ENCODE peak calls at places on chromosomes 2 and 18, in seven cellular contexts. X is HCT116, B is IMR-90, R is K562, N is H1, O is HepG2, Q is GM12878. W is an unnamed sample.

GRCh38 chr2:21047161-21048009 is 3.5 kb upstream of the APOB start:
- DNase-seq in X (no peak), B (peak), R (no peak), N (no peak), O (peak), Q (no peak), W (no peak)

GRCh38 chr18:7290077-7290476 is 59.2 kb downstream of the LRRC30 start:
- DNase-seq in X (no peak), B (no peak), R (no peak), N (no peak), O (no peak), Q (no peak), W (no peak)

GRCh38 chr2:240205348-240205747 is 64.9 kb upstream of the OTOS start:
- DNase-seq in X (no peak), B (peak), R (no peak), N (no peak), O (no peak), Q (no peak), W (peak)

GRCh38 chr2:102144128-102144527 is 1.6 kb downstream of the IL1R1 start:
- DNase-seq in X (no peak), B (no peak), R (no peak), N (no peak), O (no peak), Q (no peak), W (no peak)

GRCh38 chr2:232229917-232230310 is 148.6 kb upstream of the ALPP start:
- DNase-seq in X (no peak), B (no peak), R (no peak), N (no peak), O (no peak), Q (no peak), W (no peak)

GRCh38 chr2:60116167-60116870 is 437.1 kb downstream of the BCL11A start:
- DNase-seq in X (no peak), B (no peak), R (no peak), N (no peak), O (no peak), Q (no peak), W (no peak)

GRCh38 chr18:23114171-23114881 is 21.0 kb upstream of the CABLES1 start:
- DNase-seq in X (no peak), B (peak), R (peak), N (no peak), O (no peak), Q (no peak), W (no peak)

GRCh38 chr2:164314148-164314547 is 307.1 kb downstream of the GRB14 start:
- DNase-seq in X (no peak), B (no peak), R (no peak), N (no peak), O (no peak), Q (no peak), W (peak)

GRCh38 chr2:29174937-29175336 is 59.7 kb downstream of the CLIP4 start:
- DNase-seq in X (no peak), B (no peak), R (no peak), N (no peak), O (no peak), Q (no peak), W (no peak)

GRCh38 chr2:238518127-238518827 is 91.5 kb downstream of the ASB1 start:
- DNase-seq in X (no peak), B (peak), R (no peak), N (no peak), O (peak), Q (no peak), W (no peak)

GRCh38 chr18:63207825-63208224 is 111.7 kb downstream of the BCL2 start:
- DNase-seq in X (no peak), B (no peak), R (no peak), N (no peak), O (no peak), Q (no peak), W (no peak)

GRCh38 chr2:207257291-207258190 is 91.8 kb upstream of the KLF7 start:
- DNase-seq in X (no peak), B (peak), R (no peak), N (no peak), O (no peak), Q (no peak), W (no peak)

GRCh38 chr2:106080955-106081354 is 113.1 kb downstream of the UXS1 start:
- DNase-seq in X (no peak), B (no peak), R (no peak), N (no peak), O (no peak), Q (no peak), W (no peak)

GRCh38 chr2:152743004-152743403 is 24.6 kb downstream of the ARL6IP6 start:
- DNase-seq in X (peak), B (no peak), R (peak), N (no peak), O (peak), Q (no peak), W (peak)

GRCh38 chr18:75157851-75158250 is 51.1 kb downstream of the PTGR3 start:
- DNase-seq in X (no peak), B (no peak), R (no peak), N (no peak), O (no peak), Q (no peak), W (no peak)

GRCh38 chr2:3574155-3574554 is 905 bp upstream of the RPS7 start:
- DNase-seq in X (no peak), B (no peak), R (no peak), N (no peak), O (no peak), Q (no peak), W (no peak)

GRCh38 chr2:47566207-47566858 is 163.4 kb downstream of the MSH2 start:
- DNase-seq in X (no peak), B (no peak), R (no peak), N (no peak), O (no peak), Q (no peak), W (no peak)

GRCh38 chr2:10454505-10454904 is 6.4 kb upstream of the ODC1 start:
- DNase-seq in X (no peak), B (no peak), R (no peak), N (no peak), O (no peak), Q (no peak), W (no peak)

GRCh38 chr2:60064687-60065361 is 488.6 kb downstream of the BCL11A start:
- DNase-seq in X (no peak), B (no peak), R (no peak), N (no peak), O (no peak), Q (no peak), W (no peak)

GRCh38 chr2:26139269-26140183 is 33.4 kb upstream of the GAREM2 start:
- DNase-seq in X (no peak), B (no peak), R (no peak), N (no peak), O (no peak), Q (no peak), W (no peak)

GRCh38 chr18:3262234-3263171 is 570 bp downstream of the MYL12B start:
- DNase-seq in X (no peak), B (no peak), R (peak), N (no peak), O (no peak), Q (no peak), W (no peak)

GRCh38 chr2:20852670-20853069 is 29.8 kb upstream of the LDAH start:
- DNase-seq in X (no peak), B (no peak), R (peak), N (no peak), O (no peak), Q (no peak), W (no peak)

GRCh38 chr2:181573140-181573736 is 83.7 kb downstream of the CERKL start:
- DNase-seq in X (peak), B (peak), R (no peak), N (no peak), O (peak), Q (no peak), W (peak)

GRCh38 chr2:20925265-20925889 is 102.5 kb upstream of the LDAH start:
- DNase-seq in X (no peak), B (no peak), R (peak), N (no peak), O (no peak), Q (no peak), W (no peak)

GRCh38 chr2:108933691-108934117 is 55.3 kb downstream of the EDAR start:
- DNase-seq in X (no peak), B (no peak), R (peak), N (no peak), O (no peak), Q (no peak), W (no peak)

GRCh38 chr2:8566788-8567468 is 114.9 kb upstream of the ID2 start:
- DNase-seq in X (no peak), B (no peak), R (no peak), N (no peak), O (no peak), Q (no peak), W (no peak)

GRCh38 chr2:156437876-156438410 is 1.8 kb downstream of the GPD2 start:
- DNase-seq in X (no peak), B (no peak), R (no peak), N (no peak), O (no peak), Q (no peak), W (no peak)

GRCh38 chr2:11505652-11506610 is 27.9 kb upstream of the GREB1 start:
- DNase-seq in X (peak), B (no peak), R (no peak), N (no peak), O (peak), Q (peak), W (no peak)

GRCh38 chr2:120870467-120870788 is 134.8 kb downstream of the GLI2 start:
- DNase-seq in X (no peak), B (no peak), R (no peak), N (no peak), O (no peak), Q (no peak), W (no peak)

GRCh38 chr18:58069721-58070292 is 25.8 kb downstream of the NEDD4L start:
- DNase-seq in X (no peak), B (no peak), R (no peak), N (no peak), O (no peak), Q (no peak), W (no peak)

GRCh38 chr2:169066817-169067356 is 2.5 kb upstream of the DHRS9 start:
- DNase-seq in X (no peak), B (no peak), R (no peak), N (no peak), O (no peak), Q (no peak), W (no peak)

DNA sequence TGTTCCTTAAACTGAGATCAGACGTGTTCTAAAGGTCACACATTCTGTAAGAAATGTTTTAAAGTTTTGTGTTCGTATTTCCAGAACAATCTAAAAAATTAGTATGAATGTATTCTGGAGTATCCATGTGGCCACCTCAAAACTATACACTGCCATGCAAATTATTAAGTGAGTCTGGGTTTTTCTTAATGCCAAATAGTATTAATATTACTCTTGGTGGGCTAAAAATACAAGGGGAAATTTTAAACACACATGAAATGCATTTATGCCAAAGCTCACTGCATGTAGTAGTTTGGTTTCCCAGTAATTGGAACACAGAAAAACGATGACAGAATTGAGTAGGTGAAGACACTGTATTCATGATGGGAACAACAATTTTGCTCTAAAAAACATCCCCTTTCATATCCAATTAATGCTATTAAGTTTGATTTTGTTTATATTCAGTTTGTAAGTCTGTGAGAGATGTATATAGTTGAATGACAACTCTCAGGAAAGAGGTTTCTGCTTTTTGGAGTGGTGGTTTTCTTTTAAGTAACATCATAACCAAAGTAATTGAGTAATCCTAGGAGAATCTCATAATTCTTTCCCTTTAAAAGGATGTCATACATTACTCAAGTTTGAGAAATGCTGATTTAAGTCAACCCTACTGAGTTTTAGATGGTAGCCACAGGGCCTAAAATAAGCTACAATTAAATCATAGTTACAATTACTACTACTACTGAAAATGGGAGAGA is 75.7 kb upstream of the CDCA7 start:
- DNase-seq in X (no peak), B (no peak), R (no peak), N (no peak), O (no peak), Q (no peak), W (no peak)
- TF ChIP-seq CEBPB in X (no peak), B (no peak), R (no peak), N (no peak), O (no peak), Q (no peak), W (no peak)

DNA sequence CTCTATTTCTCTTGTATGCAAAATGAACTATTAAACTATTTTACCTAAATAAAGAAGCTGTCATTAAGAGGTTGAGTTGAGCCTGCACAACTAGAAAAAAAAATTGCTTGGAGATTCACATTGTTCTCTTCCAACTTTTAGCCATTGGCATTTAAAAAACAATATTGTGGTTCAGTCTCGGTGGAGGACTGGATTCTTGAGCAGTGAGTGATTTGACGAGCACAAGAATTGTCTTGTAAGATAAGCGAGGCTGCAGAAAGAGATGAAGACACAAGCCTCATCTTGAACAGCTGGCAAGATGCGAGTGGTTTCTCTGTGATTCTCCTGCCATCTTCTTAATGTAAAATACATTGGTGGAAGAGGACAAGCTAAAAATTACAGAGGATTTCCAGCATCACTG is 67.0 kb downstream of the GALR1 start:
- DNase-seq in X (no peak), B (no peak), R (no peak), N (no peak), O (no peak), Q (no peak), W (no peak)
- TF ChIP-seq CEBPB in X (no peak), B (no peak), R (no peak), N (no peak), O (no peak), Q (no peak), W (no peak)

DNA sequence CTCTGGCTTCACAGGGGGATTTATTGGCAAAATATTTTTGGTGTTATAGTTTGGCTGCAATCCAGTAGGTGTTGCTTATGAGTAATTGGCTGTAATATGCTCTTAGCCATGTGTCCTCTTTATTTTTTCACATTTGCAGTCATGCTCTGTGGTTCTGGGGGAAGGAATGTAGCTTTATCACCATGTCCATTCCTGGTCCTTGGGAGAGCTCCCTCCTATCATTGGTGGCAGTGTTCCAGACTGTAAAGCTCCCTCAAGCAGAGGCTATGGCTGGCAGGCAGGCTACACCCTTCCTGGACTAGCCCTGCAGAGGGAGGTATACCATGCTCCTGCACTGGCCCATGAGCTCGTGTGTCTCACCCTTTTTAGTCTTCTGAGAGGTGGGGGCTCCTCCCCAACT is 120.0 kb upstream of the FSIP2 start:
- DNase-seq in X (no peak), B (no peak), R (no peak), N (no peak), O (no peak), Q (no peak), W (no peak)
- TF ChIP-seq CEBPB in X (no peak), B (no peak), R (no peak), N (no peak), O (no peak), Q (no peak), W (no peak)

GRCh38 chr2:65583061-65583460 is 150.7 kb upstream of the SPRED2 start:
- DNase-seq in X (no peak), B (no peak), R (no peak), N (no peak), O (no peak), Q (no peak), W (peak)

GRCh38 chr2:65576861-65577601 is 144.6 kb upstream of the SPRED2 start:
- DNase-seq in X (peak), B (peak), R (no peak), N (no peak), O (peak), Q (no peak), W (peak)

GRCh38 chr2:65576278-65576677 is 143.9 kb upstream of the SPRED2 start:
- DNase-seq in X (no peak), B (no peak), R (no peak), N (no peak), O (no peak), Q (no peak), W (no peak)

GRCh38 chr2:65580824-65581223 is 148.4 kb upstream of the SPRED2 start:
- DNase-seq in X (no peak), B (no peak), R (no peak), N (no peak), O (no peak), Q (no peak), W (no peak)

DNA sequence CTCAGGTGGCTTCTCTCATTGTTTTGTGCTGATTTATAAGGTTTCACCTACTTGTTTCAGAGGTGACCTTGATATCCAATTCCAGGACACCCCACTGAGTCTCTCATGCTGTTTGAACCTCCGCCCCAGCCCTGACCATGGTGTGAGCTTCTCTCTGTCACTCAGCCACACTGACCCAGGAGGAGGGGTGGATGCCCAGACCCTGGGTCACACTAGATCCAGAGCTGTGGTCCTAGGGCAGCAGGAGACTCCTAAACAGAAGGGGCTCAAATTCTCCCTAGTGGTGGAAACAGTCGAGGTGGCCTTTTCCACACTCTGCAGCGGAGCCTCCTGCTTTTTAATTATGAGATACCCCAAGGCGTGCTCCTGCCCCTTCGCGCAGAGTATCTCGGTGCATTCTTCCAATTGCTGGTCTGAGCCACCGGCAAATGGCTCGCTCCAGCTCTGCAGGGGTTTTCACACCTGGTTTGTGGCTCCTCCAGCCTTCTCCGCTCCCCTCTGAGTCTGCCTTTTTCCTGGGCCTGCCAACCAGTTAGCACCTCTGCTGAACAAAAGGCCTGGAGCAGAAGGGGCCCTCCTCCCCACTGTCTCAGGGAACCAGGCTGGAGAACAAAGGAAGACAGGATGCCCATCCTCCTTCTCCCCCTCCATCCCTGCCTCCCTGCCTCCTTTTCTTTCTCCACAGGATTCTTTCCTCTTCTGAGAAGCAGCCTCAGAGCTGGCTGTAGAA is 147.3 kb upstream of the SPRED2 start:
- DNase-seq in X (no peak), B (no peak), R (no peak), N (no peak), O (no peak), Q (no peak), W (no peak)
- TF ChIP-seq CEBPB in X (no peak), B (no peak), R (no peak), N (no peak), O (no peak), Q (no peak), W (no peak)

GRCh38 chr2:200357845-200358244 is 51.4 kb downstream of the SPATS2L start:
- DNase-seq in X (no peak), B (no peak), R (no peak), N (no peak), O (no peak), Q (no peak), W (no peak)

GRCh38 chr2:200359552-200359951 is 53.1 kb downstream of the SPATS2L start:
- DNase-seq in X (no peak), B (no peak), R (no peak), N (no peak), O (no peak), Q (no peak), W (no peak)

GRCh38 chr2:200356306-200356705 is 49.8 kb downstream of the SPATS2L start:
- DNase-seq in X (no peak), B (peak), R (no peak), N (no peak), O (no peak), Q (no peak), W (no peak)

GRCh38 chr2:200354823-200355751 is 48.6 kb downstream of the SPATS2L start:
- DNase-seq in X (no peak), B (no peak), R (no peak), N (no peak), O (no peak), Q (no peak), W (no peak)

GRCh38 chr2:200356794-200357472 is 50.4 kb downstream of the SPATS2L start:
- DNase-seq in X (no peak), B (peak), R (no peak), N (no peak), O (no peak), Q (no peak), W (no peak)
- TF ChIP-seq CEBPB in X (no peak), B (no peak), R (no peak), N (no peak), O (no peak), Q (no peak), W (no peak)